ENCODE peak calls at places on chromosomes 11 and 22, in nine cellular contexts. I, Y, X, H, Q, A, P, T and G are unnamed samples.

GRCh38 chr22:39214383-39215069 is 30.3 kb downstream of the PDGFB start:
- DNase-seq in I (no peak), Y (no peak), X (no peak), H (peak; percentile 36), Q (no peak), A (no peak), P (no peak), T (peak; percentile 8), G (no peak)

GRCh38 chr22:30523646-30524489 is 18.4 kb upstream of the SEC14L4 start:
- DNase-seq in I (no peak), Y (no peak), X (no peak), H (no peak), Q (no peak), A (no peak), P (no peak), T (no peak), G (no peak)

GRCh38 chr22:38924197-38924952 is 33.0 kb upstream of the APOBEC3A start:
- DNase-seq in I (no peak), Y (no peak), X (no peak), H (peak; percentile 87), Q (no peak), A (peak; percentile 69), P (no peak), T (peak; percentile 86), G (no peak)

GRCh38 chr11:17777726-17778091 is 43.1 kb downstream of the KCNC1 start:
- DNase-seq in I (no peak), Y (no peak), X (no peak), H (no peak), Q (no peak), A (no peak), P (no peak), T (no peak), G (no peak)

GRCh38 chr11:69460540-69461257 is 20.8 kb upstream of the LINC01488 start:
- DNase-seq in I (no peak), Y (no peak), X (no peak), H (peak; percentile 92), Q (no peak), A (no peak), P (no peak), T (no peak), G (no peak)

GRCh38 chr11:113332638-113333329 is 18.4 kb downstream of the TTC12 start:
- DNase-seq in I (no peak), Y (no peak), X (no peak), H (no peak), Q (no peak), A (no peak), P (no peak), T (no peak), G (no peak)

GRCh38 chr11:17748044-17748443 is 13.5 kb downstream of the KCNC1 start:
- DNase-seq in I (no peak), Y (no peak), X (no peak), H (no peak), Q (no peak), A (no peak), P (no peak), T (peak; percentile 4), G (no peak)

GRCh38 chr11:11211888-11212287 is 141.2 kb downstream of the CSNK2A3 start:
- DNase-seq in I (no peak), Y (no peak), X (no peak), H (no peak), Q (no peak), A (no peak), P (no peak), T (no peak), G (no peak)

GRCh38 chr11:43832536-43832935 is 48.1 kb upstream of the ALKBH3 start:
- DNase-seq in I (no peak), Y (no peak), X (no peak), H (no peak), Q (no peak), A (no peak), P (no peak), T (no peak), G (no peak)

GRCh38 chr11:10019906-10020682 is 273.9 kb downstream of the SBF2 start:
- DNase-seq in I (no peak), Y (no peak), X (no peak), H (no peak), Q (no peak), A (no peak), P (no peak), T (no peak), G (no peak)

GRCh38 chr11:35077709-35078695 is 61.0 kb upstream of the CD44 start:
- DNase-seq in I (peak; percentile 24), Y (peak; percentile 85), X (peak; percentile 43), H (peak; percentile 85), Q (peak; percentile 84), A (no peak), P (no peak), T (no peak), G (peak; percentile 77)

GRCh38 chr11:117519170-117519569 is 191.5 kb downstream of the CEP164 start:
- DNase-seq in I (no peak), Y (no peak), X (no peak), H (no peak), Q (no peak), A (no peak), P (no peak), T (no peak), G (no peak)

GRCh38 chr11:119422505-119423416 is at the start of gene THY1:
- DNase-seq in I (no peak), Y (no peak), X (no peak), H (peak; percentile 67), Q (no peak), A (no peak), P (no peak), T (peak; percentile 24), G (no peak)

GRCh38 chr11:63532799-63533475 is 3.7 kb upstream of the PLAAT4 start:
- DNase-seq in I (no peak), Y (no peak), X (no peak), H (no peak), Q (no peak), A (no peak), P (no peak), T (no peak), G (no peak)

GRCh38 chr11:128315933-128316332 is 271.4 kb downstream of the ETS1 start:
- DNase-seq in I (no peak), Y (no peak), X (no peak), H (no peak), Q (no peak), A (no peak), P (no peak), T (no peak), G (no peak)

GRCh38 chr11:65918211-65919150 is at the start of gene C11orf68:
- DNase-seq in I (no peak), Y (no peak), X (no peak), H (peak; percentile 52), Q (no peak), A (no peak), P (no peak), T (no peak), G (no peak)

GRCh38 chr11:114208371-114208770 is 87.8 kb upstream of the NNMT start:
- DNase-seq in I (peak; percentile 23), Y (peak; percentile 44), X (no peak), H (no peak), Q (peak; percentile 45), A (no peak), P (no peak), T (no peak), G (no peak)

GRCh38 chr22:45552580-45553332 is 50.1 kb downstream of the FBLN1 start:
- DNase-seq in I (no peak), Y (no peak), X (no peak), H (peak; percentile 92), Q (no peak), A (no peak), P (no peak), T (peak; percentile 78), G (no peak)

GRCh38 chr11:20962581-20962980 is 293.2 kb downstream of the NELL1 start:
- DNase-seq in I (no peak), Y (no peak), X (no peak), H (peak; percentile 87), Q (no peak), A (no peak), P (no peak), T (no peak), G (no peak)

GRCh38 chr11:105856954-105857353 is 165.1 kb downstream of the MSANTD4 start:
- DNase-seq in I (no peak), Y (no peak), X (no peak), H (no peak), Q (no peak), A (no peak), P (no peak), T (no peak), G (no peak)

GRCh38 chr11:9180784-9181183 is 84.4 kb downstream of the DENND5A start:
- DNase-seq in I (no peak), Y (no peak), X (no peak), H (peak; percentile 68), Q (no peak), A (no peak), P (no peak), T (no peak), G (no peak)

GRCh38 chr11:132911186-132911585 is 621.1 kb downstream of the OPCML start:
- DNase-seq in I (no peak), Y (no peak), X (no peak), H (peak; percentile 85), Q (no peak), A (no peak), P (no peak), T (no peak), G (no peak)

GRCh38 chr11:64078294-64078693 is 42.6 kb downstream of the FLRT1 start:
- DNase-seq in I (no peak), Y (no peak), X (no peak), H (no peak), Q (no peak), A (no peak), P (no peak), T (no peak), G (no peak)

GRCh38 chr22:49377306-49377705 is 450.4 kb downstream of the BRD1 start:
- DNase-seq in I (no peak), Y (no peak), X (no peak), H (no peak), Q (no peak), A (no peak), P (no peak), T (no peak), G (no peak)

GRCh38 chr22:22691716-22692701 is 47.6 kb downstream of the GGTLC2 start:
- DNase-seq in I (no peak), Y (no peak), X (no peak), H (no peak), Q (no peak), A (no peak), P (no peak), T (no peak), G (no peak)

GRCh38 chr22:38141574-38141973 is 31.1 kb upstream of the BAIAP2L2 start:
- DNase-seq in I (no peak), Y (no peak), X (no peak), H (no peak), Q (no peak), A (peak; percentile 26), P (no peak), T (no peak), G (no peak)

GRCh38 chr22:19982991-19983578 is 33.5 kb downstream of the ARVCF start:
- DNase-seq in I (no peak), Y (no peak), X (no peak), H (no peak), Q (no peak), A (no peak), P (no peak), T (no peak), G (no peak)

GRCh38 chr11:108870373-108871020 is 205.6 kb downstream of the DDX10 start:
- DNase-seq in I (no peak), Y (no peak), X (no peak), H (peak; percentile 71), Q (no peak), A (no peak), P (no peak), T (no peak), G (no peak)

GRCh38 chr11:126736682-126737404 is 263.7 kb downstream of the KIRREL3 start:
- DNase-seq in I (no peak), Y (no peak), X (no peak), H (no peak), Q (no peak), A (no peak), P (no peak), T (no peak), G (no peak)

GRCh38 chr11:96576383-96576782 is 186.6 kb downstream of the JRKL start:
- DNase-seq in I (no peak), Y (no peak), X (no peak), H (no peak), Q (no peak), A (no peak), P (no peak), T (no peak), G (no peak)

GRCh38 chr22:22460635-22461034 is 47.9 kb downstream of the ZNF280B start:
- DNase-seq in I (no peak), Y (no peak), X (no peak), H (no peak), Q (no peak), A (no peak), P (no peak), T (no peak), G (no peak)